ENCODE peak calls at places on chromosomes 16 and 17, in four cellular contexts. Y is A549, F is WTC11, P is K562. K is an unnamed sample.

GRCh38 chr16:5615868-5616642 is 518.5 kb upstream of the EEF2KMT start:
- DNase-seq in Y (peak; percentile 58), F (peak; percentile 40), P (peak; percentile 89), K (peak; percentile 35)

GRCh38 chr17:44775136-44775837 is 16.5 kb downstream of the ADAM11 start:
- DNase-seq in Y (peak; percentile 99), F (peak; percentile 100), P (peak; percentile 98), K (peak; percentile 98)

GRCh38 chr17:74658620-74659019 is 35.1 kb upstream of the CD300E start:
- DNase-seq in Y (no peak), F (no peak), P (no peak), K (no peak)

GRCh38 chr17:16472539-16472938 is 19.5 kb downstream of the LRRC75A start:
- DNase-seq in Y (no peak), F (no peak), P (no peak), K (no peak)

GRCh38 chr17:32625971-32626370 is 139.2 kb downstream of the CDK5R1 start:
- DNase-seq in Y (no peak), F (no peak), P (no peak), K (no peak)

GRCh38 chr17:7587420-7587786 is 2.5 kb downstream of the SOX15 start:
- DNase-seq in Y (no peak), F (no peak), P (no peak), K (no peak)

GRCh38 chr17:63399856-63400255 is 46.2 kb downstream of the CYB561 start:
- DNase-seq in Y (no peak), F (no peak), P (no peak), K (no peak)

GRCh38 chr17:13079010-13079409 is 61.2 kb upstream of the ELAC2 start:
- DNase-seq in Y (no peak), F (no peak), P (no peak), K (no peak)

GRCh38 chr17:45429338-45430005 is 3.2 kb downstream of the ARHGAP27 start:
- DNase-seq in Y (no peak), F (peak; percentile 54), P (no peak), K (no peak)

GRCh38 chr16:79801550-79802090 is 201.1 kb upstream of the MAF start:
- DNase-seq in Y (no peak), F (no peak), P (no peak), K (no peak)

GRCh38 chr17:31008374-31009035 is 37.7 kb downstream of the RNF135 start:
- DNase-seq in Y (no peak), F (peak; percentile 78), P (no peak), K (no peak)

GRCh38 chr17:54932711-54933110 is 32.1 kb downstream of the TOM1L1 start:
- DNase-seq in Y (no peak), F (no peak), P (no peak), K (no peak)

GRCh38 chr17:7354262-7354781 is 634 bp upstream of the TMEM95 start:
- DNase-seq in Y (no peak), F (no peak), P (no peak), K (no peak)

GRCh38 chr16:825298-826061 is 24.9 kb upstream of the GNG13 start:
- DNase-seq in Y (no peak), F (no peak), P (no peak), K (no peak)

GRCh38 chr16:27264151-27264550 is 4.4 kb downstream of the NSMCE1 start:
- DNase-seq in Y (no peak), F (no peak), P (no peak), K (peak; percentile 85)

GRCh38 chr16:46719528-46719927 is 28.6 kb downstream of the MYLK3 start:
- DNase-seq in Y (no peak), F (no peak), P (no peak), K (no peak)

GRCh38 chr17:21283482-21284318 is 811 bp upstream of the MAP2K3 start:
- DNase-seq in Y (no peak), F (peak; percentile 33), P (no peak), K (no peak)

GRCh38 chr17:3665834-3666233 is 2.5 kb downstream of the TAX1BP3 start:
- DNase-seq in Y (no peak), F (no peak), P (no peak), K (no peak)

GRCh38 chr17:29193146-29193545 is 12.9 kb upstream of the MYO18A start:
- DNase-seq in Y (no peak), F (no peak), P (no peak), K (no peak)

GRCh38 chr17:73705594-73705993 is 61.3 kb upstream of the SDK2 start:
- DNase-seq in Y (peak; percentile 28), F (no peak), P (no peak), K (no peak)

GRCh38 chr16:62034236-62035114 is 1.8 kb downstream of the CDH8 start:
- DNase-seq in Y (no peak), F (peak; percentile 19), P (no peak), K (no peak)

DNA sequence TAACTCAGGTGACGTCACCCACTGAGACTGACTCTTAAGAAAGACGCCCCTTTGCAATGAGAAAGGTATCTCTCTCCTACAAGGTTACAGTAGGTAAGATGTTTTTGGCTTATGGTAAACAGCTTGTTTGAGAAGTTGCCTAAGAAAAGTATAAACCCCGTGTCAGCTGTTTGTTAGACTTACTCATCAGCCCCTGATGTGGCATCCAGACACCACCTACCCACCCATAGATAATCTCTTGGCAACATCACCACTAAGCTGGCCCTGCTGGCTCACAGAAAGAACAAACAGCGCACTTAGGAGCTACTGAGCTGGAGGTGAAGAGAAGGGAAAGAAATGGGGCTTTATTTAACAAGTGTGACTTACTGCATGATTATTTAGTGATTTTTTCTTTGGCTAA is 121.0 kb downstream of the PARN start:
- DNase-seq in Y (peak; percentile 62), F (no peak), P (no peak), K (peak; percentile 68)
- TF ChIP-seq MAX in Y (peak; percentile 49), F (no peak), P (no peak), K (no peak)

GRCh38 chr17:48483471-48484131 is 47.2 kb downstream of the HOXB1 start:
- DNase-seq in Y (no peak), F (no peak), P (peak; percentile 25), K (no peak)
- TF ChIP-seq NR3C1 in Y (no peak), F (no peak), P (no peak), K (no peak)

GRCh38 chr16:8674413-8675022 is at the start of gene ABAT:
- DNase-seq in Y (peak; percentile 93), F (peak; percentile 89), P (peak; percentile 99), K (peak; percentile 91)
- TF ChIP-seq MAX in Y (no peak), F (no peak), P (no peak), K (peak; percentile 67)

DNA sequence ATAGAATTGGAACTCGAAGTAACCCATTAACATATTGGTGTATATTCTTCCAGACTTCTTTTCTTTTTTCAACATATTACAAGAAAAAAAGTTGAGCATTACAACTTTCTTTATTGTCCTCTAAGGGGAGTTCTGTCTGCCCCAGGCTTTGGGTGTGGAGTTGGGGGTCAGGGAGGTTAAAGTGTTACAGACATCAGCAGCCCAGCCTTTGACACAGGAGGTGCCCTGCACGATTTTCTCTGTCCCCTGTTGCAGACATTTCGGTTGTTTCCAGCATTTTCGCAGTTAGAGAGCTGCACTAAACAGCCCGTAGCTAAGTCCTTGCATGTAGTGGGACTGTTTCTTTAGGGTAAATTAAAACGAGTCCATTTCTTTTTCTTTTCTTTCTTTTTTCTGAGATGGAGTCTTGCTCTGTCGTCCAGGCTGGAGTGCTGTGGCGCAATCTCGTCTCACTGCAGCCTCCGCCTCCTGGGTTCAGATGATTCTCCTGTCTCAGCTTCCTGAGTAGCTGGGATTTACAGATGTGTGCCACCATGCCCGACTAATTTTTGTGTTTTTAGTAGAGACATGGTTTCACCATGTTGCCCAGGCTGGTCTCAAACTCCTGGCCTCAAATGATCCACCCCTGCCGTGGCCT is 13.4 kb upstream of the ADCY7 start:
- DNase-seq in Y (no peak), F (no peak), P (no peak), K (no peak)
- TF ChIP-seq NR3C1 in Y (no peak), F (no peak), P (no peak), K (no peak)

GRCh38 chr17:78225088-78225865 is 6.2 kb upstream of the TMEM235 start:
- DNase-seq in Y (no peak), F (no peak), P (no peak), K (no peak)
- TF ChIP-seq MAX in Y (no peak), F (no peak), P (no peak), K (no peak)

DNA sequence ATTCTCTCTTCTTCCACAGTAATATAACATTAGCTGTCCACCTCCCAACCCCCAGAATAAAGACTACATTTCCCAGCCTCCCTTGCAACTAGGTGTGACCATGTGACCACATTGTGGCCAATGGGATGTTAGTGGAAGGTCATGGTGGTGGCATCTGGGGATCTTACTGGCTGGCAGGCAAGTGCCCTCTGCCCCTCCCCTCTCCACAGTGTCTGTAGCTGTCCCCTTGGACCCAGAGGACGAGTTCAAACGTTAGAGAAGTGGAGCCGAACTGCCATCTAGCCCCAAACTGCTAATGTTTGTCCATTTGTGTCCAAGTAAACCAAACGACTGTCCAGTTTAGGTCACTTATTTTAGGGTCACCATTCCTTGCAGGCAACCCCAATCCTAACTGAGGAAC is 26.6 kb upstream of the KCNG4 start:
- DNase-seq in Y (peak; percentile 74), F (peak; percentile 73), P (peak; percentile 91), K (peak; percentile 90)
- TF ChIP-seq NR3C1 in Y (no peak), F (no peak), P (no peak), K (no peak)

GRCh38 chr17:8941520-8941919 is 24.0 kb downstream of the PIK3R5 start:
- DNase-seq in Y (no peak), F (no peak), P (no peak), K (no peak)
- TF ChIP-seq MAX in Y (no peak), F (no peak), P (no peak), K (no peak)

GRCh38 chr17:50829336-50829735 is 6.0 kb upstream of the WFIKKN2 start:
- DNase-seq in Y (no peak), F (no peak), P (no peak), K (no peak)
- TF ChIP-seq NR3C1 in Y (no peak), F (no peak), P (no peak), K (no peak)

DNA sequence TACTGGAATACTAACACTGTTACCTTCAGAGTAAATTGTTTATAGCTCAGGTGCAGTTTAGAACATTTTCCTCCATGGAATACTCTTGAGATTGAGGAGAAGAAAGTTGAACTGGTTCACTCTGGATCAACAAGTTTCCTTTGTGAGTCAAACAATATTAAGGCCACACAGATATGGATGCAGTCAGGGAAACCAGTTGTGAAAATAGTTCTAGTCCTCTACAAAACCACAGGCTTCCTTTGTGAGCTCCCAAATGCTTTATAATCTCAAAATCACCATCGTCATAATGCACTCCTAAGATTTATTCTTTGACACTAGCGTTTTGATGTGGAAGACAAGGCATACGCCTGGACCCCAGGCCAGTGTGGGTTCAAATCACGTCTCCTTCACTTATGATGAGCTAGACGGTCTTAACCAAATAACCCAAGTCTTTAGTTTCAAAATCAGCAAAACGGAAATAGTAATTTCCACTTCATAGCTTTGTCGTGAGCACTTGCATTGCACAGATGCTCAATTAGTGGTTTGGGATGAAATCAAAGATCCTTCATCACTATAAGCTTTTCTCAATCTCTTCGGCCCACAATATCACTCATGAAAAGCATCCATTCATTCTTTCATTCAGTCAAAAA is 142.6 kb downstream of the STX8 start:
- DNase-seq in Y (no peak), F (no peak), P (no peak), K (no peak)
- TF ChIP-seq MAX in Y (no peak), F (no peak), P (no peak), K (no peak)